ENCODE peak calls at places on chromosomes 4 and X, in eight cellular contexts. R is pancreas, B is cardiac muscle cell, A is fibroblast of lung, M is activated T-cell treated with anti-CD3 and anti-CD28 coated beads for 48 hours, P is posterior cingulate gyrus, K is aorta, L is pons. H is an unnamed sample.

GRCh38 chr4:140296335-140296753 is 77.1 kb upstream of the SCOC start:
- DNase-seq in R (peak; percentile 14), L (peak; percentile 25), A (peak; percentile 85), B (peak; percentile 81), P (no peak), M (no peak), K (peak; percentile 78), H (peak; percentile 79)

GRCh38 chrX:78979789-78980464 is 34.7 kb downstream of the P2RY10 start:
- DNase-seq in M (no peak), P (no peak), B (peak; percentile 3), A (no peak), L (no peak), K (no peak), R (no peak), H (no peak)

GRCh38 chr4:3468154-3468553 is 5.0 kb downstream of the DOK7 start:
- DNase-seq in L (no peak), K (no peak), A (no peak), B (no peak), P (no peak), R (no peak), M (no peak), H (no peak)

GRCh38 chrX:70908541-70908940 is at the start of gene TEX11:
- DNase-seq in L (no peak), B (no peak), R (no peak), P (no peak), K (no peak), M (no peak), A (no peak), H (no peak)

GRCh38 chr4:7854211-7854610 is 85.5 kb downstream of the AFAP1 start:
- DNase-seq in L (peak; percentile 45), M (no peak), B (no peak), P (no peak), K (no peak), A (no peak), R (no peak), H (peak; percentile 53)

GRCh38 chr4:186724048-186724860 is 598 bp upstream of the FAT1 start:
- DNase-seq in R (peak; percentile 60), K (peak; percentile 88), P (no peak), M (no peak), L (peak; percentile 47), A (peak; percentile 61), B (peak; percentile 81), H (peak; percentile 57)

GRCh38 chrX:18885317-18886004 is 98.5 kb downstream of the PHKA2 start:
- DNase-seq in K (peak; percentile 80), P (no peak), M (no peak), A (peak; percentile 45), R (no peak), L (no peak), B (peak; percentile 44), H (no peak)

GRCh38 chrX:78168065-78168464 is 28.6 kb upstream of the TAF9B start:
- DNase-seq in A (no peak), R (no peak), P (no peak), B (peak; percentile 6), L (no peak), K (no peak), M (no peak), H (no peak)

GRCh38 chr4:124940387-124940786 is 227.9 kb upstream of the ANKRD50 start:
- DNase-seq in B (peak; percentile 96), R (no peak), P (no peak), M (no peak), L (peak; percentile 15), A (peak; percentile 99), K (no peak), H (no peak)

GRCh38 chr4:98775672-98776071 is 117.3 kb upstream of the TSPAN5 start:
- DNase-seq in M (no peak), B (no peak), P (no peak), R (no peak), A (no peak), K (no peak), L (no peak), H (no peak)

GRCh38 chr4:85243857-85244256 is 231.1 kb upstream of the ARHGAP24 start:
- DNase-seq in R (no peak), B (peak; percentile 8), M (no peak), P (no peak), A (no peak), L (no peak), K (no peak), H (no peak)

GRCh38 chrX:69229436-69229835 is 64.2 kb upstream of the PJA1 start:
- DNase-seq in P (no peak), R (no peak), B (peak; percentile 62), M (no peak), K (no peak), L (no peak), A (peak; percentile 65), H (no peak)

GRCh38 chr4:22869235-22869634 is 176.5 kb downstream of the GBA3 start:
- DNase-seq in K (no peak), M (no peak), L (no peak), R (no peak), A (no peak), B (no peak), P (no peak), H (no peak)

GRCh38 chr4:131531087-131531486 is 1618.0 kb upstream of the PCDH10 start:
- DNase-seq in R (no peak), K (no peak), P (no peak), M (no peak), A (no peak), L (no peak), B (no peak), H (no peak)

GRCh38 chr4:38409852-38410251 is 254.1 kb upstream of the KLF3 start:
- DNase-seq in A (no peak), K (no peak), L (no peak), B (no peak), R (no peak), P (no peak), M (no peak), H (no peak)

GRCh38 chrX:10577863-10578262 is 42.5 kb downstream of the MID1 start:
- DNase-seq in K (no peak), L (no peak), R (no peak), P (no peak), B (no peak), M (no peak), A (no peak), H (no peak)

GRCh38 chr4:71259911-71260331 is 78.9 kb upstream of the SLC4A4 start:
- DNase-seq in P (no peak), M (no peak), K (no peak), B (no peak), A (no peak), L (peak; percentile 75), R (no peak), H (no peak)

GRCh38 chr4:127656047-127656680 is 23.4 kb downstream of the INTU start:
- DNase-seq in P (no peak), R (no peak), B (no peak), L (no peak), M (no peak), K (no peak), A (no peak), H (no peak)

GRCh38 chr4:1993169-1993516 is 15.6 kb downstream of the NELFA start:
- DNase-seq in B (no peak), P (no peak), A (no peak), M (no peak), R (no peak), K (peak; percentile 35), L (no peak), H (no peak)

GRCh38 chrX:10008483-10009056 is 41.4 kb downstream of the CLDN34 start:
- DNase-seq in L (no peak), B (peak; percentile 65), R (no peak), M (no peak), A (peak; percentile 77), P (no peak), K (no peak), H (no peak)

GRCh38 chr4:105130945-105131344 is 15.7 kb upstream of the TET2 start:
- DNase-seq in P (no peak), M (no peak), K (no peak), R (no peak), L (no peak), A (no peak), B (no peak), H (no peak)

GRCh38 chr4:5144384-5144783 is 93.1 kb downstream of the STK32B start:
- DNase-seq in P (no peak), K (no peak), M (no peak), B (no peak), R (no peak), L (no peak), A (no peak), H (no peak)

GRCh38 chr4:13529130-13529919 is 15.0 kb downstream of the NKX3-2 start:
- DNase-seq in P (no peak), R (no peak), K (no peak), L (no peak), A (no peak), M (no peak), B (no peak), H (no peak)

GRCh38 chrX:48071064-48071985 is at the start of gene ZNF630:
- DNase-seq in R (peak; percentile 80), B (peak; percentile 72), K (peak; percentile 88), M (peak; percentile 33), P (peak; percentile 43), A (peak; percentile 68), L (peak; percentile 62), H (peak; percentile 88)

GRCh38 chr4:146381263-146381872 is 140.4 kb downstream of the SLC10A7 start:
- DNase-seq in A (no peak), P (no peak), K (no peak), M (no peak), B (no peak), L (no peak), R (no peak), H (no peak)

GRCh38 chr4:5940470-5941203 is 47.8 kb upstream of the CRMP1 start:
- DNase-seq in P (no peak), A (peak; percentile 8), L (no peak), B (peak; percentile 41), R (no peak), M (no peak), K (no peak), H (no peak)

GRCh38 chrX:103613362-103613761 is 5.6 kb downstream of the TCEAL3 start:
- DNase-seq in P (no peak), L (no peak), M (no peak), B (no peak), R (no peak), A (no peak), K (no peak), H (no peak)

GRCh38 chr4:77308843-77309242 is 151.8 kb downstream of the CCNG2 start:
- DNase-seq in B (peak; percentile 54), A (peak; percentile 16), R (peak; percentile 7), P (no peak), M (no peak), L (peak; percentile 26), K (no peak), H (peak; percentile 13)

GRCh38 chrX:15644560-15644872 is 20.1 kb downstream of the CLTRN start:
- DNase-seq in B (no peak), P (no peak), L (no peak), R (no peak), M (no peak), K (no peak), A (no peak), H (no peak)

GRCh38 chr4:67721770-67722597 is 21.0 kb upstream of the UBA6 start:
- DNase-seq in M (no peak), P (no peak), L (no peak), R (no peak), K (no peak), B (peak; percentile 41), A (peak; percentile 83), H (no peak)

GRCh38 chr4:110515676-110516075 is 39.7 kb downstream of the ENPEP start:
- DNase-seq in A (no peak), B (no peak), P (no peak), K (no peak), L (peak; percentile 3), R (peak; percentile 22), M (no peak), H (no peak)

GRCh38 chr4:88672987-88673386 is 24.6 kb downstream of the NAP1L5 start:
- DNase-seq in B (peak; percentile 64), K (no peak), R (no peak), P (no peak), L (peak; percentile 32), A (peak; percentile 30), M (no peak), H (no peak)

GRCh38 chrX:17860811-17861495 is at the start of gene RAI2:
- DNase-seq in A (no peak), P (no peak), L (no peak), R (peak; percentile 50), M (no peak), B (no peak), K (peak; percentile 84), H (peak; percentile 59)

GRCh38 chr4:189001283-189001970 is 862.2 kb downstream of the TRIML1 start:
- DNase-seq in M (no peak), L (no peak), R (no peak), B (no peak), K (no peak), P (no peak), A (no peak), H (no peak)

H was measured in cerebellum.